ENCODE peak calls at places on chromosomes 16 and 17, in four cellular contexts. P is HL-60, U is GM12878, B is K562. Y is an unnamed sample.

GRCh38 chr17:79041723-79042420 is 17.9 kb downstream of the C1QTNF1 start:
- DNase-seq in U (no peak), P (no peak), B (no peak), Y (no peak)

GRCh38 chr16:3467920-3468319 is 24.4 kb downstream of the NAA60 start:
- DNase-seq in P (no peak), U (no peak), B (no peak), Y (no peak)

GRCh38 chr17:55731586-55732250 is 9.1 kb upstream of the TMEM100 start:
- DNase-seq in U (no peak), P (no peak), B (peak), Y (no peak)

GRCh38 chr17:43791589-43791988 is 11.4 kb downstream of the CFAP97D1 start:
- DNase-seq in P (no peak), U (no peak), B (peak), Y (no peak)

GRCh38 chr16:66899310-66899944 is 19.1 kb downstream of the PDP2 start:
- DNase-seq in U (no peak), B (peak), P (no peak), Y (no peak)

GRCh38 chr17:29617481-29618271 is 5.0 kb downstream of the CORO6 start:
- DNase-seq in P (peak), U (peak), B (peak), Y (peak)

GRCh38 chr16:28175715-28176114 is 36.0 kb downstream of the XPO6 start:
- DNase-seq in B (no peak), P (no peak), U (no peak), Y (no peak)

GRCh38 chr17:72782985-72783701 is 309.3 kb downstream of the SLC39A11 start:
- DNase-seq in P (no peak), B (no peak), U (no peak), Y (no peak)

GRCh38 chr16:86899757-86900156 is 321.4 kb downstream of the FOXL1 start:
- DNase-seq in B (no peak), U (no peak), P (no peak), Y (no peak)

GRCh38 chr16:12721841-12722467 is 81.7 kb downstream of the CPPED1 start:
- DNase-seq in P (no peak), B (no peak), U (no peak), Y (no peak)

GRCh38 chr16:66701061-66701460 is 4.5 kb upstream of the CMTM4 start:
- DNase-seq in P (peak), U (no peak), B (no peak), Y (no peak)

GRCh38 chr17:62724398-62725146 is 83.5 kb downstream of the MARCHF10 start:
- DNase-seq in P (no peak), U (peak), B (no peak), Y (peak)

GRCh38 chr17:82050761-82051641 is 610 bp downstream of the RFNG start:
- DNase-seq in U (no peak), P (no peak), B (no peak), Y (peak)

GRCh38 chr17:83055911-83056582 is 23.4 kb upstream of the METRNL start:
- DNase-seq in P (no peak), U (no peak), B (no peak), Y (no peak)

GRCh38 chr17:68790931-68791330 is 164.3 kb downstream of the ABCA8 start:
- DNase-seq in U (no peak), P (no peak), B (no peak), Y (no peak)

GRCh38 chr16:14303654-14304394 is 232.7 kb downstream of the MRTFB start:
- DNase-seq in U (no peak), P (no peak), B (peak), Y (no peak)

DNA sequence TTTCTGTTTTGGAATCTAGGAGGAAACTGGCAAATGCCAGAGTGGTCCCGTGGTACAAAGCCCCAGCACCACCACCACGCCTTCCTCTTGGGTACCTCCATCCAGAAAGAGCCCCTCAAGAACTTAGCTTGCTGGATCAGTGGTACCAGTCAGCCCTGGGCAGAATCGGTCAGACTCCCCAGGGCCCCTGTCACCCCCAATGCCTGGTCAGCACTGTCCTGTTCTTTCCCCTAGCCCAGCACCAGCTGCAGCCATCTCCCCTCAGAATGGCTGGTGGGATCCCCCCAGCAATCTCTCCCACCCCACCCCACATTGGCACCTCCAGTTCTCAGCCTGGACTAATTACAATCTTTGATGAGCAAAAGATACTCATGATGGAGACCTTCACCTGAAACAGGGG is 99.1 kb upstream of the TNRC6C start:
- DNase-seq in U (no peak), B (no peak), P (no peak), Y (no peak)
- TF ChIP-seq SPI1 in U (no peak), B (no peak), P (no peak), Y (no peak)

GRCh38 chr17:40311575-40311974 is 2.6 kb downstream of the RARA start:
- DNase-seq in P (peak), U (no peak), B (no peak), Y (no peak)
- TF ChIP-seq SPI1 in P (no peak), U (no peak), B (no peak), Y (no peak)

DNA sequence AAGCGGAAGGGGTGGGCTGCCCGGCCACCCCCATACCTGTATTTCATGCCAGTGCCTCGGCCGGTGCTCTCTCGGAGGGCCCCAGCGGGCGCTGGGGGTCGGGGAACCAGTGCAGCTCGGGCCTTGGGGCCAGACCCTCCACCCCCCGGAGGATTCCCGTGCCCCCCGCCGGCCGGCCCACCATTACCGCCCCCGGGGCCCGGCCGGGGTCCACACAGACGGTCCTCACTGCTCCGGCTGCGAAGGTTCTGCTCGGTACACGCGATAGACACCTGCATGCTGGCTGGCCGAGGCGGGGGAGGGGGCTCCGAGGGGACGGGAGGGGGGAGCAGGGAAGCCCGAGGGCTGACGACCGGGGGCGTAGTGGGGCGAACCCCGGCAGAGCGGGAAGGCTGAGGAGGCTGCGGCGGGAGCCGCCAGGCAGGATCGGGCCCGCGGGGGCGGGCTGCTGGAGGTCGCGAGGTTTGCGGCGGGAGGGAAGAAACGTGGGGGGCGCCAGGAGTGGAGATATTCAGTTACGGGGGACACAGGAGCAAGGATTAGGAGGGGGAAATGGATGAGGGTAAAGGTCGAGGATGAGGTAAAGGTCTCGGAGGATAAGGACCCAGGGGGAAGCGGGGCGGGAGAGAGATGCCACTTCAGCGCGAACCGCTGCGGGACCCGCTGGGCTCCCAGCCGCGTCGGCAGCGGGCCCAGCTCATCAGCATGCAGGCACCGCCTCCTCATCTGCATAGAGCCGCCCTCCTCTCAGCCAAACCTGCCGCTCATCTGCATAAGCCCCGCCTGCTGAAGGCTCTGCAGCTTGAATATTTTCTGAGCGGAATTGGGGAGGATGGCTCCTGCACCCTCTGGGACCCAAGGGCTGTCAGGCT is at the start of gene KCNAB3:
- DNase-seq in U (no peak), P (no peak), B (peak), Y (no peak)
- TF ChIP-seq SPI1 in U (no peak), P (no peak), B (no peak), Y (no peak)

GRCh38 chr17:32310927-32311568 is 30.9 kb downstream of the C17orf75 start:
- DNase-seq in U (no peak), B (no peak), P (no peak), Y (no peak)
- TF ChIP-seq SPI1 in U (no peak), B (no peak), P (no peak), Y (no peak)

GRCh38 chr17:76458580-76459490 is 5.9 kb upstream of the UBE2O start:
- DNase-seq in P (peak), B (peak), U (no peak), Y (no peak)

GRCh38 chr17:76459674-76460073 is 6.7 kb upstream of the UBE2O start:
- DNase-seq in U (no peak), P (no peak), B (no peak), Y (no peak)

GRCh38 chr17:76461765-76462555 is 5.4 kb upstream of the AANAT start:
- DNase-seq in P (no peak), U (no peak), B (no peak), Y (no peak)

GRCh38 chr17:76466775-76467130 is 650 bp upstream of the AANAT start:
- DNase-seq in B (no peak), P (no peak), U (no peak), Y (no peak)

DNA sequence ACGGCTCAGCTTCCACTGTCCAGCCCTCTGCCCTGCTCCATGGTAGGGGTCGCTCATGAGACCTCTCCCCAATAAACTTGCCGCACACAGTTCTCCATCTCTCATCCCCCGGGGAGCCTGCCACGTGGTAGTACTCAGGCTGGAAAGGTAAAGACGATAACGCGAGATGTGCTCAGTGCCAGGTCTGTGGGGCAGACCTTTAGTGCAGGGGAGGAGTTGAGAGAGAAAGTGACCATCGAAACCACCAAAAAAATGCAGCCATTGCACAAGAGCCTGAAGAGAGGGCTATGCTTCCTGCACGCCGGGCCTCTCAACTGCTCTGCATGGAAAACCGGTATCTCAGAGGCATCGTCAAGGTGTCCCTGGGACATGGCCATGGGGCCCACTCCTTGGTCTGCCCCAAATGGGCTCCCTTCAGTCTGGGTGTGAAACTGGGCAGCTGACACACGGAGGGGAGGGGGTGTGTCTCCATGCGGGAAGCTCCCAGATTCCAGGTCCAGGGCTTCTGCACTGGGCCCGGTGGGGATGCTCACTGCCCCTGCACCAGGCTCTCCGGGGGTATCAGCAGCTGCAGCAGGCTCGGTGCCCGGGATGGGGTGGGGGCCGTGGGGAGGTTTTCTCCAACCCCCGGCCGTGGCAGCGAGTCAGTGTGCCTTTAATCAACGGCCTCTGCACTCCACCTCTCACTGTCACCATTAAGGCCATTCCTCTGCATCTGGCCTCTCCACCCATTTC is 4.7 kb upstream of the AANAT start:
- DNase-seq in B (no peak), U (no peak), P (no peak), Y (no peak)
- TF ChIP-seq SPI1 in B (no peak), U (no peak), P (no peak), Y (no peak)

GRCh38 chr17:20236586-20237227 is 227.5 kb downstream of the SPECC1 start:
- DNase-seq in B (no peak), P (no peak), U (no peak), Y (no peak)

GRCh38 chr17:20232611-20233010 is 223.5 kb downstream of the SPECC1 start:
- DNase-seq in P (no peak), U (no peak), B (no peak), Y (no peak)

GRCh38 chr17:20230924-20231323 is 221.8 kb downstream of the SPECC1 start:
- DNase-seq in P (no peak), B (no peak), U (no peak), Y (no peak)

GRCh38 chr17:20234266-20234665 is 225.1 kb downstream of the SPECC1 start:
- DNase-seq in P (no peak), B (no peak), U (no peak), Y (no peak)

DNA sequence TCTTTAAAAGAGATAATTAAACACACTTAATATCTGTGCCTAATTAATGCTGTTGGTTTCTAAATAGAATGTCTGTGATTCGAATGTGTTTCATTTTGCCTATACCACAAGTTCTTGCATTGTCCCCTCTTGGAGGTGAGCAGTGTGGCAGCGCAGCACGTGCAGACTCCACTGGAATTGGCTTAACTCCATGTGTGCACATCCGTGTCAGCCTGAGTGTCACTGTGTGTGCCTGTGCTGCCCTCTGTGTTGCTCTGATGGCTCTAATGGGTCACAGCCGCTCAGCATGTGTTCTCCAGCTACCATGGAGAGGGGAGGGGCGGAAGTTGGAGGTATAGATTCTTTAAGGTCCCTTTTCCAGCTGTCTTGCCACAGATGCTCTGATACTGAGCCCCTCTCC is 226.6 kb downstream of the SPECC1 start:
- DNase-seq in P (no peak), U (no peak), B (no peak), Y (no peak)
- TF ChIP-seq SPI1 in P (no peak), U (no peak), B (no peak), Y (no peak)

GRCh38 chr16:82655720-82656500 is 29.1 kb downstream of the CDH13 start:
- DNase-seq in U (no peak), B (no peak), P (no peak), Y (no peak)

GRCh38 chr16:82651921-82652601 is 25.3 kb downstream of the CDH13 start:
- DNase-seq in P (no peak), U (peak), B (no peak), Y (no peak)

GRCh38 chr16:82652826-82653225 is 26.1 kb downstream of the CDH13 start:
- DNase-seq in P (no peak), B (no peak), U (no peak), Y (no peak)

GRCh38 chr16:82655315-82655714 is 28.5 kb downstream of the CDH13 start:
- DNase-seq in P (no peak), B (no peak), U (peak), Y (no peak)

DNA sequence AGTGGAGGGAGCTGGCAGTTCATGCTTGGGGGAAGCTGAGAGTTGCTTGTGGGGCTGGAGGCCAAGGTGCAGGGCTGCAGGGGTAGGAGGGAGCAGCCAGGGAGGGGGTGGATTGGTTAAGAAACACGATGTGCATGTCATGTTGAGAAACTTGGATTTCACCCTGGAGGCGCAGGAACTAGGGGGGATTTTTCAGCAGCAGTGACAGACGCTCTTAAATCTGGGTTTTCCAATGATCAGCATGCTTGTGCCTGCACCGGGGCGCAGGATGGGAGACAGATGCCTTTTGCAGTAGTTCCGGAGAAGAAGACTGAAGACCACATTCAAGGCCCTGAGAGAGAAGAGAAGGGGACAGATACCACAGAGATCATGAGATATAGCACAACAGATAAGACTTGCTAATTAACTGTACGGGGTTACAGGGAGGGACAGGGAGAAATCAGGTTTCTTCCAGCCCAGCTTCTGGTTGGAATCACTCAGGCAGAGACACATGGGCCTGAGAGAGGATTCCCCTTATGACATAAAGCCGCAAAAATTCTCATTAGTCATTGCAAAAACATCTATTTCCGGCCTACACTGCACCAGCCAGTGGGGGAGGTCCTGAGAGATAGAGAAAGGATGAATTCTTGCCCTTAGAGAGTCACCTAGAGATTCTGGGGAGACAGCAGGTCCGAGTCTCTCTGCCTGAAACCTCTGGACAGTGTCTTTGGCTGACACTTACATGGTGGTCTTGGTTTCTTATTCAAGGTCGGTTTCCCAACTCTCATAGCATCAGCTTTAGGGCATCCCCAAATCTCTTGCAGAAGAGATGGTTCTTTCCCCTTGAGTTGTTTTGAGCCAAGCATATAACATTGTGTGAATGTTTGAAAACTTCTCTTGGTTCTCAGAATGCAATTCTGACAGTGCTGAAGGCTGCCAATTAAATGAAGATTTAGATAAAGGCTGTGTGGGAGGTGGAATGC is 27.1 kb downstream of the CDH13 start:
- DNase-seq in B (peak), P (no peak), U (peak), Y (no peak)
- TF ChIP-seq SPI1 in B (no peak), P (no peak), U (no peak), Y (no peak)

GRCh38 chr16:56726926-56727325 is 3.0 kb upstream of the NUP93 start:
- DNase-seq in B (no peak), U (no peak), P (no peak), Y (no peak)
- TF ChIP-seq SPI1 in B (no peak), U (no peak), P (no peak), Y (no peak)

GRCh38 chr17:38724337-38724988 is 5.7 kb upstream of the CISD3 start:
- DNase-seq in U (no peak), P (no peak), B (no peak), Y (no peak)
- TF ChIP-seq SPI1 in U (no peak), P (no peak), B (no peak), Y (no peak)

GRCh38 chr16:48609453-48610023 is 442 bp downstream of the N4BP1 start:
- DNase-seq in P (peak), U (no peak), B (peak), Y (no peak)
- TF ChIP-seq SPI1 in P (no peak), U (no peak), B (no peak), Y (no peak)

Y was measured in GM12891.